ENCODE peak calls at places on chromosomes 5 and 9, in nine cellular contexts. D, E, L, M, Q, R, K, H and T are unnamed samples.

GRCh38 chr5:147188200-147189108 is 46.4 kb upstream of the STK32A start:
- DNase-seq in R (peak), K (peak), L (peak), H (peak), E (no peak), M (peak), D (peak), Q (peak), T (peak)

GRCh38 chr9:114662081-114662989 is 4.7 kb upstream of the TEX53 start:
- DNase-seq in H (peak), M (peak), Q (no peak), L (no peak), R (peak), K (peak), D (peak), E (no peak), T (peak)

GRCh38 chr9:132472199-132472598 is 62.2 kb downstream of the CFAP77 start:
- DNase-seq in L (no peak), E (no peak), R (no peak), M (no peak), D (no peak), Q (no peak), H (no peak), K (no peak), T (no peak)

GRCh38 chr5:174082286-174082685 is 36.8 kb downstream of the NSG2 start:
- DNase-seq in L (no peak), R (no peak), K (no peak), Q (no peak), E (no peak), D (peak), M (no peak), H (no peak), T (no peak)

GRCh38 chr9:127971357-127972315 is 9.2 kb downstream of the EEIG1 start:
- DNase-seq in L (no peak), R (no peak), E (no peak), H (no peak), M (no peak), Q (no peak), D (no peak), K (no peak), T (no peak)

GRCh38 chr9:106962105-106962504 is 99.1 kb downstream of the ZNF462 start:
- DNase-seq in K (no peak), L (no peak), D (no peak), H (no peak), R (no peak), Q (no peak), M (no peak), E (no peak), T (no peak)

GRCh38 chr5:74103131-74104023 is 477.4 kb downstream of the ARHGEF28 start:
- DNase-seq in E (no peak), L (no peak), Q (no peak), D (no peak), H (no peak), R (no peak), K (no peak), M (no peak), T (no peak)

GRCh38 chr5:118791986-118792734 is 196.2 kb downstream of the DTWD2 start:
- DNase-seq in K (peak), E (no peak), Q (peak), M (peak), L (peak), R (peak), H (peak), D (peak), T (peak)

GRCh38 chr9:23321049-23321448 is 505.0 kb downstream of the ELAVL2 start:
- DNase-seq in L (no peak), M (no peak), E (no peak), K (no peak), D (no peak), H (no peak), Q (no peak), R (no peak), T (no peak)

GRCh38 chr9:83526901-83527300 is 11.3 kb downstream of the FRMD3 start:
- DNase-seq in D (no peak), R (no peak), L (no peak), M (no peak), H (no peak), Q (no peak), K (no peak), E (no peak), T (no peak)

GRCh38 chr9:101536351-101536750 is 2.7 kb downstream of the RNF20 start:
- DNase-seq in R (no peak), L (no peak), H (no peak), K (no peak), D (no peak), Q (no peak), E (no peak), M (no peak), T (no peak)

GRCh38 chr9:115157245-115157674 is 39.3 kb upstream of the TNC start:
- DNase-seq in E (no peak), Q (peak), M (peak), L (peak), D (peak), K (no peak), R (no peak), H (peak), T (no peak)

GRCh38 chr9:19149230-19149629 is 21.9 kb upstream of the PLIN2 start:
- DNase-seq in H (no peak), K (no peak), M (no peak), R (no peak), E (no peak), D (no peak), Q (no peak), L (peak), T (no peak)

GRCh38 chr9:38380872-38381534 is 11.5 kb upstream of the ALDH1B1 start:
- DNase-seq in M (peak), K (no peak), H (no peak), L (no peak), D (no peak), E (peak), R (peak), Q (no peak), T (no peak)

GRCh38 chr9:133470427-133470924 is 8.4 kb downstream of the SLC2A6 start:
- DNase-seq in M (no peak), E (no peak), L (no peak), K (no peak), H (no peak), R (no peak), D (no peak), Q (no peak), T (no peak)

GRCh38 chr9:19922476-19923118 is 133.8 kb upstream of the SLC24A2 start:
- DNase-seq in K (no peak), E (no peak), M (peak), H (peak), Q (peak), D (peak), L (peak), R (peak), T (no peak)

GRCh38 chr9:82031538-82032280 is 43.1 kb downstream of the SPATA31D1 start:
- DNase-seq in Q (peak), R (no peak), E (no peak), L (peak), M (peak), H (peak), K (no peak), D (peak), T (no peak)

GRCh38 chr5:41574391-41574790 is 64.0 kb upstream of the PLCXD3 start:
- DNase-seq in M (no peak), K (no peak), R (no peak), H (no peak), E (no peak), D (no peak), Q (no peak), L (no peak), T (no peak)

GRCh38 chr5:145936401-145937131 is at the start of gene SH3RF2:
- DNase-seq in L (no peak), H (peak), D (peak), Q (no peak), R (peak), K (peak), M (peak), E (peak), T (peak)

GRCh38 chr9:101635473-101635872 is 40.7 kb upstream of the PPP3R2 start:
- DNase-seq in R (no peak), E (no peak), D (no peak), K (no peak), M (no peak), Q (no peak), L (no peak), H (no peak), T (no peak)

GRCh38 chr5:60339691-60340191 is 360.2 kb downstream of the DEPDC1B start:
- DNase-seq in H (no peak), M (no peak), D (no peak), Q (no peak), R (no peak), L (no peak), K (no peak), E (no peak), T (no peak)